ENCODE peak calls at places on chromosomes 16 and 17, in seven cellular contexts. One of them, this sample, is unnamed.

GRCh38 chr16:82358601-82359221 is 188.7 kb upstream of the MPHOSPH6 start:
- DNase-seq in GM23338: no peak
- DNase-seq in Peyer's patch: no peak
- DNase-seq in CD4-positive, alpha-beta T cell: no peak
- DNase-seq in BJ: no peak
- DNase-seq in activated CD4-positive, alpha-beta T cell treated with anti-CD3 and anti-CD28 coated beads, Interleukin-2, amount 50 U/mL, for 1 hour: no peak
- DNase-seq in HFFc6: no peak
- DNase-seq in this sample: no peak

GRCh38 chr16:31868164-31868563 is 5.4 kb upstream of the ZNF267 start:
- DNase-seq in GM23338: no peak
- DNase-seq in Peyer's patch: no peak
- DNase-seq in CD4-positive, alpha-beta T cell: no peak
- DNase-seq in BJ: no peak
- DNase-seq in activated CD4-positive, alpha-beta T cell treated with anti-CD3 and anti-CD28 coated beads, Interleukin-2, amount 50 U/mL, for 1 hour: no peak
- DNase-seq in HFFc6: no peak
- DNase-seq in this sample: no peak

GRCh38 chr16:11140466-11140865 is 115.5 kb downstream of the SOCS1 start:
- DNase-seq in GM23338: no peak
- DNase-seq in Peyer's patch: no peak
- DNase-seq in CD4-positive, alpha-beta T cell: no peak
- DNase-seq in BJ: no peak
- DNase-seq in activated CD4-positive, alpha-beta T cell treated with anti-CD3 and anti-CD28 coated beads, Interleukin-2, amount 50 U/mL, for 1 hour: no peak
- DNase-seq in HFFc6: no peak
- DNase-seq in this sample: no peak

GRCh38 chr17:80843741-80844156 is 147.9 kb upstream of the CHMP6 start:
- DNase-seq in GM23338: no peak
- DNase-seq in Peyer's patch: no peak
- DNase-seq in CD4-positive, alpha-beta T cell: no peak
- DNase-seq in BJ: no peak
- DNase-seq in activated CD4-positive, alpha-beta T cell treated with anti-CD3 and anti-CD28 coated beads, Interleukin-2, amount 50 U/mL, for 1 hour: no peak
- DNase-seq in HFFc6: no peak
- DNase-seq in this sample: no peak

GRCh38 chr16:8959921-8960787 is 3.6 kb downstream of the USP7 start:
- DNase-seq in GM23338: peak; percentile 54
- DNase-seq in Peyer's patch: peak; percentile 54
- DNase-seq in CD4-positive, alpha-beta T cell: no peak
- DNase-seq in BJ: no peak
- DNase-seq in activated CD4-positive, alpha-beta T cell treated with anti-CD3 and anti-CD28 coated beads, Interleukin-2, amount 50 U/mL, for 1 hour: no peak
- DNase-seq in HFFc6: no peak
- DNase-seq in this sample: no peak

GRCh38 chr16:1054660-1055556 is 17.6 kb upstream of the SSTR5 start:
- DNase-seq in GM23338: peak; percentile 91
- DNase-seq in Peyer's patch: peak; percentile 17
- DNase-seq in CD4-positive, alpha-beta T cell: peak; percentile 17
- DNase-seq in BJ: no peak
- DNase-seq in activated CD4-positive, alpha-beta T cell treated with anti-CD3 and anti-CD28 coated beads, Interleukin-2, amount 50 U/mL, for 1 hour: peak; percentile 34
- DNase-seq in HFFc6: no peak
- DNase-seq in this sample: no peak

GRCh38 chr16:24516900-24517669 is 22.3 kb upstream of the RBBP6 start:
- DNase-seq in GM23338: peak; percentile 92
- DNase-seq in Peyer's patch: peak; percentile 71
- DNase-seq in CD4-positive, alpha-beta T cell: peak; percentile 60
- DNase-seq in BJ: peak; percentile 35
- DNase-seq in activated CD4-positive, alpha-beta T cell treated with anti-CD3 and anti-CD28 coated beads, Interleukin-2, amount 50 U/mL, for 1 hour: peak; percentile 70
- DNase-seq in HFFc6: peak; percentile 82
- DNase-seq in this sample: peak; percentile 83

GRCh38 chr16:85625053-85625452 is 11.9 kb downstream of the GSE1 start:
- DNase-seq in GM23338: no peak
- DNase-seq in Peyer's patch: no peak
- DNase-seq in CD4-positive, alpha-beta T cell: no peak
- DNase-seq in BJ: no peak
- DNase-seq in activated CD4-positive, alpha-beta T cell treated with anti-CD3 and anti-CD28 coated beads, Interleukin-2, amount 50 U/mL, for 1 hour: no peak
- DNase-seq in HFFc6: no peak
- DNase-seq in this sample: no peak

GRCh38 chr17:9209347-9209746 is 188.0 kb downstream of the NTN1 start:
- DNase-seq in GM23338: no peak
- DNase-seq in Peyer's patch: no peak
- DNase-seq in CD4-positive, alpha-beta T cell: no peak
- DNase-seq in BJ: no peak
- DNase-seq in activated CD4-positive, alpha-beta T cell treated with anti-CD3 and anti-CD28 coated beads, Interleukin-2, amount 50 U/mL, for 1 hour: no peak
- DNase-seq in HFFc6: no peak
- DNase-seq in this sample: no peak

GRCh38 chr17:63293310-63293709 is 152.8 kb downstream of the CYB561 start:
- DNase-seq in GM23338: no peak
- DNase-seq in Peyer's patch: no peak
- DNase-seq in CD4-positive, alpha-beta T cell: no peak
- DNase-seq in BJ: peak; percentile 55
- DNase-seq in activated CD4-positive, alpha-beta T cell treated with anti-CD3 and anti-CD28 coated beads, Interleukin-2, amount 50 U/mL, for 1 hour: no peak
- DNase-seq in HFFc6: peak; percentile 75
- DNase-seq in this sample: no peak

GRCh38 chr16:77677129-77677528 is 45.2 kb upstream of the NUDT7 start:
- DNase-seq in GM23338: no peak
- DNase-seq in Peyer's patch: no peak
- DNase-seq in CD4-positive, alpha-beta T cell: no peak
- DNase-seq in BJ: no peak
- DNase-seq in activated CD4-positive, alpha-beta T cell treated with anti-CD3 and anti-CD28 coated beads, Interleukin-2, amount 50 U/mL, for 1 hour: no peak
- DNase-seq in HFFc6: no peak
- DNase-seq in this sample: no peak

GRCh38 chr16:46918905-46919792 is 35.0 kb downstream of the GPT2 start:
- DNase-seq in GM23338: no peak
- DNase-seq in Peyer's patch: peak; percentile 56
- DNase-seq in CD4-positive, alpha-beta T cell: no peak
- DNase-seq in BJ: no peak
- DNase-seq in activated CD4-positive, alpha-beta T cell treated with anti-CD3 and anti-CD28 coated beads, Interleukin-2, amount 50 U/mL, for 1 hour: no peak
- DNase-seq in HFFc6: no peak
- DNase-seq in this sample: no peak

GRCh38 chr17:71709974-71710373 is 410.8 kb upstream of the SOX9 start:
- DNase-seq in GM23338: peak; percentile 1
- DNase-seq in Peyer's patch: no peak
- DNase-seq in CD4-positive, alpha-beta T cell: no peak
- DNase-seq in BJ: peak; percentile 46
- DNase-seq in activated CD4-positive, alpha-beta T cell treated with anti-CD3 and anti-CD28 coated beads, Interleukin-2, amount 50 U/mL, for 1 hour: no peak
- DNase-seq in HFFc6: peak; percentile 3
- DNase-seq in this sample: no peak

GRCh38 chr16:19911204-19911603 is 26.6 kb upstream of the GPRC5B start:
- DNase-seq in GM23338: no peak
- DNase-seq in Peyer's patch: no peak
- DNase-seq in CD4-positive, alpha-beta T cell: no peak
- DNase-seq in BJ: no peak
- DNase-seq in activated CD4-positive, alpha-beta T cell treated with anti-CD3 and anti-CD28 coated beads, Interleukin-2, amount 50 U/mL, for 1 hour: no peak
- DNase-seq in HFFc6: no peak
- DNase-seq in this sample: no peak

GRCh38 chr17:65742433-65743312 is 181.2 kb upstream of the AXIN2 start:
- DNase-seq in GM23338: peak; percentile 24
- DNase-seq in Peyer's patch: no peak
- DNase-seq in CD4-positive, alpha-beta T cell: no peak
- DNase-seq in BJ: peak; percentile 62
- DNase-seq in activated CD4-positive, alpha-beta T cell treated with anti-CD3 and anti-CD28 coated beads, Interleukin-2, amount 50 U/mL, for 1 hour: no peak
- DNase-seq in HFFc6: peak; percentile 82
- DNase-seq in this sample: no peak

GRCh38 chr16:75908301-75908700 is 182.0 kb upstream of the CPHXL start:
- DNase-seq in GM23338: no peak
- DNase-seq in Peyer's patch: no peak
- DNase-seq in CD4-positive, alpha-beta T cell: no peak
- DNase-seq in BJ: no peak
- DNase-seq in activated CD4-positive, alpha-beta T cell treated with anti-CD3 and anti-CD28 coated beads, Interleukin-2, amount 50 U/mL, for 1 hour: no peak
- DNase-seq in HFFc6: no peak
- DNase-seq in this sample: no peak

GRCh38 chr17:63435681-63436522 is 10.2 kb downstream of the CYB561 start:
- DNase-seq in GM23338: peak; percentile 84
- DNase-seq in Peyer's patch: no peak
- DNase-seq in CD4-positive, alpha-beta T cell: no peak
- DNase-seq in BJ: no peak
- DNase-seq in activated CD4-positive, alpha-beta T cell treated with anti-CD3 and anti-CD28 coated beads, Interleukin-2, amount 50 U/mL, for 1 hour: no peak
- DNase-seq in HFFc6: no peak
- DNase-seq in this sample: no peak

GRCh38 chr17:79800325-79801155 is 3.7 kb upstream of the CBX8 start:
- DNase-seq in GM23338: peak; percentile 92
- DNase-seq in Peyer's patch: no peak
- DNase-seq in CD4-positive, alpha-beta T cell: no peak
- DNase-seq in BJ: no peak
- DNase-seq in activated CD4-positive, alpha-beta T cell treated with anti-CD3 and anti-CD28 coated beads, Interleukin-2, amount 50 U/mL, for 1 hour: no peak
- DNase-seq in HFFc6: peak; percentile 21
- DNase-seq in this sample: no peak

GRCh38 chr17:50421308-50422031 is 4.5 kb upstream of the ACSF2 start:
- DNase-seq in GM23338: no peak
- DNase-seq in Peyer's patch: no peak
- DNase-seq in CD4-positive, alpha-beta T cell: no peak
- DNase-seq in BJ: no peak
- DNase-seq in activated CD4-positive, alpha-beta T cell treated with anti-CD3 and anti-CD28 coated beads, Interleukin-2, amount 50 U/mL, for 1 hour: no peak
- DNase-seq in HFFc6: no peak
- DNase-seq in this sample: no peak

This sample was measured in coronary artery.